ENCODE peak calls at places on chromosomes 11 and 22, in nine cellular contexts. M is GM10248; B is NAMALWA; K is HT-29; D is HTR-8/SVneo; E is GDM1; U is left kidney; W is stimulated activated naive CD4-positive, alpha-beta T cell; Z is HFF-Myc. J is an unnamed sample.

GRCh38 chr22:31210830-31211503 is 1.1 kb upstream of the LIMK2 start:
- DNase-seq in M (no peak), B (peak), K (no peak), D (no peak), E (no peak), U (peak), W (no peak), Z (no peak), J (no peak)

GRCh38 chr22:24483966-24484545 is 11.1 kb upstream of the UPB1 start:
- DNase-seq in M (no peak), B (no peak), K (no peak), D (no peak), E (no peak), U (no peak), W (no peak), Z (no peak), J (no peak)

GRCh38 chr22:29914165-29914564 is 31.2 kb downstream of the MTMR3 start:
- DNase-seq in M (no peak), B (no peak), K (no peak), D (peak), E (no peak), U (no peak), W (no peak), Z (no peak), J (peak)

GRCh38 chr11:104637652-104638170 is 260.5 kb downstream of the CASP12 start:
- DNase-seq in M (no peak), B (no peak), K (no peak), D (no peak), E (no peak), U (no peak), W (no peak), Z (no peak), J (no peak)

GRCh38 chr11:32571039-32571438 is 12.6 kb upstream of the EIF3M start:
- DNase-seq in M (no peak), B (no peak), K (no peak), D (no peak), E (no peak), U (peak), W (no peak), Z (no peak), J (no peak)

GRCh38 chr11:59207988-59208432 is 4.7 kb downstream of the MPEG1 start:
- DNase-seq in M (peak), B (peak), K (peak), D (peak), E (peak), U (peak), W (peak), Z (no peak), J (peak)

GRCh38 chr11:125671561-125671960 is 9.1 kb downstream of the ACRV1 start:
- DNase-seq in M (no peak), B (no peak), K (no peak), D (no peak), E (no peak), U (no peak), W (no peak), Z (no peak), J (no peak)

GRCh38 chr11:116862951-116863350 is 25.5 kb upstream of the APOA1 start:
- DNase-seq in M (no peak), B (no peak), K (no peak), D (no peak), E (no peak), U (no peak), W (no peak), Z (no peak), J (no peak)

GRCh38 chr11:134524201-134524600 is 112.2 kb upstream of the B3GAT1 start:
- DNase-seq in M (no peak), B (no peak), K (no peak), D (no peak), E (no peak), U (no peak), W (no peak), Z (no peak), J (no peak)

GRCh38 chr11:64266339-64266738 is 15.0 kb downstream of the PLCB3 start:
- DNase-seq in M (no peak), B (no peak), K (no peak), D (no peak), E (no peak), U (no peak), W (no peak), Z (no peak), J (no peak)

GRCh38 chr11:82680252-82680651 is 53.4 kb downstream of the FAM181B start:
- DNase-seq in M (no peak), B (no peak), K (peak), D (no peak), E (no peak), U (no peak), W (no peak), Z (no peak), J (no peak)

GRCh38 chr11:9535189-9535781 is 38.2 kb upstream of the WEE1 start:
- DNase-seq in M (peak), B (peak), K (peak), D (peak), E (peak), U (peak), W (peak), Z (peak), J (peak)

GRCh38 chr11:132318421-132319157 is 948.2 kb downstream of the NTM start:
- DNase-seq in M (no peak), B (no peak), K (no peak), D (no peak), E (no peak), U (no peak), W (no peak), Z (no peak), J (peak)

GRCh38 chr11:64605248-64605560 is 14.2 kb downstream of the SLC22A12 start:
- DNase-seq in M (no peak), B (no peak), K (no peak), D (no peak), E (no peak), U (no peak), W (no peak), Z (no peak), J (no peak)

GRCh38 chr11:72307439-72307838 is 63.5 kb upstream of the PHOX2A start:
- DNase-seq in M (no peak), B (no peak), K (no peak), D (no peak), E (no peak), U (no peak), W (no peak), Z (no peak), J (no peak)

GRCh38 chr11:70315726-70316125 is 45.2 kb downstream of the PPFIA1 start:
- DNase-seq in M (no peak), B (no peak), K (no peak), D (no peak), E (peak), U (no peak), W (no peak), Z (no peak), J (no peak)

GRCh38 chr22:39454385-39454871 is 2.4 kb upstream of the MGAT3 start:
- DNase-seq in M (no peak), B (no peak), K (no peak), D (no peak), E (no peak), U (peak), W (no peak), Z (no peak), J (no peak)

GRCh38 chr11:87326594-87326993 is 288.9 kb downstream of the TMEM135 start:
- DNase-seq in M (no peak), B (no peak), K (no peak), D (no peak), E (no peak), U (no peak), W (no peak), Z (no peak), J (no peak)

GRCh38 chr22:39209756-39210155 is 35.0 kb downstream of the PDGFB start:
- DNase-seq in M (no peak), B (no peak), K (no peak), D (no peak), E (no peak), U (no peak), W (no peak), Z (no peak), J (no peak)

GRCh38 chr11:36594316-36594989 is at the start of gene IFTAP:
- DNase-seq in M (peak), B (no peak), K (peak), D (peak), E (no peak), U (peak), W (no peak), Z (peak), J (peak)

GRCh38 chr22:47030881-47031627 is 268.6 kb downstream of the TBC1D22A start:
- DNase-seq in M (no peak), B (no peak), K (no peak), D (no peak), E (no peak), U (no peak), W (no peak), Z (peak), J (peak)

GRCh38 chr11:33734441-33735165 is 1.6 kb downstream of the CD59 start:
- DNase-seq in M (no peak), B (no peak), K (peak), D (no peak), E (no peak), U (no peak), W (no peak), Z (no peak), J (peak)